ENCODE peak calls at places on chromosomes 2 and 18, in four cellular contexts. N is Peyer's patch, C is breast epithelium, Z is IMR-90. D is an unnamed sample.

GRCh38 chr2:238894226-238894949 is 46.5 kb downstream of the TWIST2 start:
- DNase-seq in N (no peak), C (no peak), Z (no peak), D (peak; percentile 62)

GRCh38 chr2:172372436-172372835 is 55.0 kb upstream of the ITGA6 start:
- DNase-seq in N (no peak), C (no peak), Z (no peak), D (no peak)

GRCh38 chr2:9474361-9475117 is at the start of gene IAH1:
- DNase-seq in N (peak; percentile 84), C (peak; percentile 31), Z (no peak), D (peak; percentile 81)

GRCh38 chr2:33372940-33373553 is 103.4 kb upstream of the RASGRP3 start:
- DNase-seq in N (no peak), C (no peak), Z (peak; percentile 28), D (no peak)

GRCh38 chr2:65232636-65233035 is 5.0 kb downstream of the ACTR2 start:
- DNase-seq in N (no peak), C (no peak), Z (peak; percentile 77), D (no peak)

GRCh38 chr2:103738108-103738507 is 976.3 kb downstream of the TMEM182 start:
- DNase-seq in N (no peak), C (no peak), Z (no peak), D (no peak)

GRCh38 chr2:69762513-69763494 is 20.9 kb downstream of the ANXA4 start:
- DNase-seq in N (no peak), C (peak; percentile 34), Z (no peak), D (no peak)

GRCh38 chr2:101400516-101401315 is 13.4 kb upstream of the CREG2 start:
- DNase-seq in N (no peak), C (no peak), Z (no peak), D (no peak)

GRCh38 chr2:216406861-216407260 is 5.4 kb upstream of the SMARCAL1 start:
- DNase-seq in N (no peak), C (no peak), Z (no peak), D (no peak)

GRCh38 chr2:157868993-157869392 is 7.1 kb downstream of the ACVR1 start:
- DNase-seq in N (no peak), C (no peak), Z (peak; percentile 28), D (no peak)

GRCh38 chr2:120847700-120848321 is 112.1 kb downstream of the GLI2 start:
- DNase-seq in N (peak; percentile 43), C (peak; percentile 43), Z (no peak), D (peak; percentile 65)

GRCh38 chr2:70132244-70133126 is 45.2 kb downstream of the PCBP1 start:
- DNase-seq in N (no peak), C (no peak), Z (peak; percentile 63), D (no peak)

GRCh38 chr2:11652141-11652540 is 17.9 kb downstream of the NTSR2 start:
- DNase-seq in N (no peak), C (no peak), Z (no peak), D (no peak)

GRCh38 chr2:230956827-230957755 is 32.0 kb upstream of the GPR55 start:
- DNase-seq in N (peak; percentile 65), C (peak; percentile 34), Z (peak; percentile 49), D (no peak)

GRCh38 chr2:3041246-3041645 is 336.4 kb downstream of the EIPR1 start:
- DNase-seq in N (no peak), C (no peak), Z (no peak), D (no peak)

GRCh38 chr2:231393149-231394131 is 2.1 kb upstream of the B3GNT7 start:
- DNase-seq in N (no peak), C (no peak), Z (no peak), D (no peak)

GRCh38 chr2:45774688-45775244 is 123.3 kb downstream of the PRKCE start:
- DNase-seq in N (peak; percentile 65), C (no peak), Z (no peak), D (no peak)

GRCh38 chr2:28219736-28220364 is 172.8 kb upstream of the FOSL2 start:
- DNase-seq in N (no peak), C (no peak), Z (no peak), D (no peak)

GRCh38 chr2:167787562-167787961 is 459.8 kb downstream of the STK39 start:
- DNase-seq in N (no peak), C (no peak), Z (no peak), D (no peak)

GRCh38 chr2:41896186-41896846 is 151.5 kb upstream of the PKDCC start:
- DNase-seq in N (no peak), C (no peak), Z (no peak), D (no peak)

GRCh38 chr2:26982102-26982742 is 11.8 kb downstream of the MAPRE3 start:
- DNase-seq in N (peak; percentile 66), C (peak; percentile 83), Z (peak; percentile 36), D (peak; percentile 90)

GRCh38 chr2:240138275-240138984 is 2.0 kb downstream of the OTOS start:
- DNase-seq in N (no peak), C (no peak), Z (peak; percentile 14), D (no peak)

GRCh38 chr2:10846110-10846861 is 33.7 kb upstream of the PDIA6 start:
- DNase-seq in N (no peak), C (no peak), Z (no peak), D (no peak)

GRCh38 chr2:100919316-100919715 is 82.8 kb upstream of the RPL31 start:
- DNase-seq in N (no peak), C (no peak), Z (no peak), D (no peak)

GRCh38 chr2:6069354-6069753 is 377.2 kb downstream of the SOX11 start:
- DNase-seq in N (no peak), C (no peak), Z (peak; percentile 5), D (no peak)

GRCh38 chr18:9827856-9828793 is 57.6 kb upstream of the TXNDC2 start:
- DNase-seq in N (no peak), C (peak; percentile 72), Z (peak; percentile 100), D (peak; percentile 81)

GRCh38 chr2:200730960-200731359 is 80.8 kb upstream of the BZW1 start:
- DNase-seq in N (no peak), C (no peak), Z (no peak), D (no peak)

GRCh38 chr2:220569380-220569779 is 942.0 kb downstream of the SLC4A3 start:
- DNase-seq in N (no peak), C (no peak), Z (no peak), D (no peak)

GRCh38 chr2:119487434-119488244 is 36.6 kb downstream of the SCTR start:
- DNase-seq in N (peak; percentile 82), C (no peak), Z (no peak), D (no peak)

GRCh38 chr2:239905306-239905705 is 119.8 kb downstream of the NDUFA10 start:
- DNase-seq in N (peak; percentile 29), C (no peak), Z (no peak), D (no peak)

GRCh38 chr2:26782876-26783704 is 2.8 kb upstream of the CENPA start:
- DNase-seq in N (no peak), C (no peak), Z (no peak), D (no peak)

GRCh38 chr18:44823782-44824181 is 143.1 kb downstream of the SETBP1 start:
- DNase-seq in N (no peak), C (peak; percentile 25), Z (peak; percentile 29), D (no peak)

GRCh38 chr18:44830551-44830950 is 149.9 kb downstream of the SETBP1 start:
- DNase-seq in N (no peak), C (no peak), Z (peak; percentile 3), D (no peak)

GRCh38 chr18:44824884-44825283 is 144.2 kb downstream of the SETBP1 start:
- DNase-seq in N (no peak), C (no peak), Z (no peak), D (no peak)

GRCh38 chr18:44826418-44827259 is 146.0 kb downstream of the SETBP1 start:
- DNase-seq in N (no peak), C (peak; percentile 73), Z (peak; percentile 83), D (peak; percentile 95)

DNA sequence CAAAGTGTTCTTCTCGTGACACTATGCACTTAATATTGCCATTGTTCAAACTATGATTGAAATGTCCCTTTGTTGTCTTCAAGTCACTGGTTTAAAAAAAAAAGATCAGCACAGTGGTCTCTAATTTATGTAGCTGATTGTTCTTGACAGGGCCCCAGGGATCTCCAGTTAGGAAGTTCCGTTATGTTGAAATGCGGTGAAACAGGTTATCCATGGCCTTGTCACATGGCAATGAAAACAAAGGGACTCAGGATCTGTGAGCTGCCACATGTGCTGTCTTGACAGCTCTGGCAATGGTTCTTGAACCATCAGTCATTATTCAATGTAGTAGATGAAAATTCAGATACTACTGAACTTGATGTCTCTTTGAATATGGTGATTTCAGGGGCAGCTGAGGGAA is 147.4 kb downstream of the SETBP1 start:
- DNase-seq in N (no peak), C (peak; percentile 26), Z (no peak), D (no peak)
- TF ChIP-seq POLR2A in N (no peak), C (no peak), Z (no peak), D (no peak)

GRCh38 chr18:78809845-78810244 is 169.8 kb upstream of the SALL3 start:
- DNase-seq in N (no peak), C (no peak), Z (no peak), D (no peak)

GRCh38 chr18:78813898-78814297 is 165.7 kb upstream of the SALL3 start:
- DNase-seq in N (no peak), C (no peak), Z (no peak), D (no peak)

GRCh38 chr18:78813156-78813555 is 166.5 kb upstream of the SALL3 start:
- DNase-seq in N (no peak), C (no peak), Z (no peak), D (no peak)

GRCh38 chr18:78810706-78811105 is 168.9 kb upstream of the SALL3 start:
- DNase-seq in N (no peak), C (no peak), Z (no peak), D (no peak)

GRCh38 chr18:78812067-78812466 is 167.6 kb upstream of the SALL3 start:
- DNase-seq in N (no peak), C (no peak), Z (no peak), D (no peak)
- H3K27ac ChIP-seq in N (no peak overlapping the region), C (no peak overlapping the region), Z (no peak overlapping the region), D (no peak overlapping the region)

DNA sequence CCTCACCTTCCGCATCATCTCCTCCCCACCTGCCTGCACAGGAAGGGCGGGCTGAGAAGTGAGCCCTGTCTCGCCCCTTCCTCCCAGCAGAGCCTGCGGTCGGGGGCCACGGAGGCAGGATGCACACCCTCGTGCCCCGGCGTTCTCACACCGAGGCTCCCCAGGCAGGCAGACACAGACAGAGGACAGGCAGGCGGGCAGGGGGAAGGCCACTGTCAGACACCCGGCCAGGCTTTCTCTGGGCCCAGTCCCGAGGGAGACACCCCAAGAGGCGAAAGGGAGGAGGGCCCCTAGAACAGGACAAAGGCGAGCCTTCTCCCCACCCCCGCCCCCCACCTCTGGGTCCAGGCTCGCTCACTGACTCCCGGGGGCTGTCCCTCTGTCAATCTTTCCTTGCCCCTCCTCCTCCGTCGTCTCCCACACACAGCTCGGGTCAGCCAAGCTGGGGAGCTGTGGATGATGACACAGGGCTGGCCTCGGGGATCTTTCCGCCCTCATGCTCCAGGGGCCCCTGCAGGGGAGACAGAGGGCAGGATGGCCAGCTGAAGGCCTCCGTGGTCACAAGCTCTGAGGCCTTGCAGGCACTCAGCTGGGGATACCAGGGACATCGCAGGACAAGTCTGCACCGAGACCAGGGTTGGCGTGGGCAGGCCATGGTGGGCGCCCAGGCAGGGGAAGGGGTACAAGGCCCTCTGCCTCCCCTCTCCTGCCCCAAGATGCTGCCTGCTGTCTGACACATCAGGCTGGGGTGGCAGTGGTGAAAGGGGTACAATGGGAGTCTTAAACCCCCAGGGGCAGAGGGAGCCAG is 24.9 kb downstream of the BIN1 start:
- DNase-seq in N (no peak), C (no peak), Z (peak; percentile 11), D (no peak)
- H3K4me3 ChIP-seq in N (peak overlapping the region; percentile 53), C (no peak overlapping the region), Z (no peak overlapping the region), D (no peak overlapping the region)

GRCh38 chr18:74266161-74266560 is 25.6 kb downstream of the CYB5A start:
- DNase-seq in N (no peak), C (no peak), Z (peak; percentile 67), D (no peak)
- TF ChIP-seq POLR2A in N (no peak), C (no peak), Z (no peak), D (no peak)